ENCODE peak calls at places on chromosomes 7 and 10, in six cellular contexts. One of them, this sample, is unnamed.

GRCh38 chr7:22587322-22587721 is 87.3 kb upstream of the STEAP1B start:
- DNase-seq in SK-N-SH: no peak
- DNase-seq in stomach: no peak
- DNase-seq in transverse colon: no peak
- DNase-seq in suprapubic skin: no peak
- DNase-seq in K562: no peak
- DNase-seq in this sample: no peak

GRCh38 chr10:1362589-1363465 is 306.6 kb downstream of the WDR37 start:
- DNase-seq in SK-N-SH: no peak
- DNase-seq in stomach: no peak
- DNase-seq in transverse colon: no peak
- DNase-seq in suprapubic skin: peak; percentile 75
- DNase-seq in K562: no peak
- DNase-seq in this sample: no peak

GRCh38 chr7:128231021-128231420 is 10.1 kb upstream of the LEP start:
- DNase-seq in SK-N-SH: no peak
- DNase-seq in stomach: no peak
- DNase-seq in transverse colon: no peak
- DNase-seq in suprapubic skin: no peak
- DNase-seq in K562: no peak
- DNase-seq in this sample: no peak

GRCh38 chr7:40470111-40470736 is 335.4 kb downstream of the SUGCT start:
- DNase-seq in SK-N-SH: no peak
- DNase-seq in stomach: no peak
- DNase-seq in transverse colon: no peak
- DNase-seq in suprapubic skin: no peak
- DNase-seq in K562: no peak
- DNase-seq in this sample: no peak

GRCh38 chr7:79553811-79554555 is 100.5 kb upstream of the MAGI2 start:
- DNase-seq in SK-N-SH: no peak
- DNase-seq in stomach: no peak
- DNase-seq in transverse colon: no peak
- DNase-seq in suprapubic skin: no peak
- DNase-seq in K562: no peak
- DNase-seq in this sample: no peak

GRCh38 chr7:108363659-108364058 is 92.6 kb downstream of the NRCAM start:
- DNase-seq in SK-N-SH: no peak
- DNase-seq in stomach: no peak
- DNase-seq in transverse colon: no peak
- DNase-seq in suprapubic skin: no peak
- DNase-seq in K562: no peak
- DNase-seq in this sample: no peak

GRCh38 chr10:35573786-35574185 is 31.4 kb upstream of the GJD4 start:
- DNase-seq in SK-N-SH: no peak
- DNase-seq in stomach: no peak
- DNase-seq in transverse colon: no peak
- DNase-seq in suprapubic skin: no peak
- DNase-seq in K562: no peak
- DNase-seq in this sample: no peak

GRCh38 chr10:78328592-78329404 is 295.1 kb downstream of the RPS24 start:
- DNase-seq in SK-N-SH: no peak
- DNase-seq in stomach: no peak
- DNase-seq in transverse colon: no peak
- DNase-seq in suprapubic skin: no peak
- DNase-seq in K562: no peak
- DNase-seq in this sample: no peak

GRCh38 chr7:139242741-139243281 is 11.8 kb downstream of the UBN2 start:
- DNase-seq in SK-N-SH: no peak
- DNase-seq in stomach: no peak
- DNase-seq in transverse colon: no peak
- DNase-seq in suprapubic skin: no peak
- DNase-seq in K562: peak; percentile 54
- DNase-seq in this sample: no peak

GRCh38 chr7:37031571-37032257 is 307.4 kb upstream of the AOAH start:
- DNase-seq in SK-N-SH: no peak
- DNase-seq in stomach: peak; percentile 66
- DNase-seq in transverse colon: peak; percentile 54
- DNase-seq in suprapubic skin: peak; percentile 83
- DNase-seq in K562: peak; percentile 64
- DNase-seq in this sample: peak; percentile 91

DNA sequence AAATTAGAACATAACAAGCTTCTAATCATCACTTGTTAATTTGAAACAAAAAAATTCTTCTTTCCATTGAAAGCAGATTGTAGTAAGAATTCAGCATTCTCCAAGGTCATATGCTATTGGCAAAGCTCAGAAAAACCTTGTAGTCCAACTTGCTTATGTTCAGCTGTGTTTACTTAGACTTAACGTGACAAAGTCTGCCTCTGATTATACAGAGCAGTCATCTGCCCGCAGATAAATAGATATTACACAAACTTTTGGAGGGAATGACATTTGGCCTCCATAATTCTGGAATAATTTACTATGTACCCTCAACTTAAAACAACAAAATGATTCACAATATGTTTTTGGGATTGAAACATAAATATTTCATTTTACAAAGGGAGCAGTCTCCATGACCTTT is 45.8 kb downstream of the MKX start:
- DNase-seq in SK-N-SH: no peak
- DNase-seq in stomach: no peak
- DNase-seq in transverse colon: no peak
- DNase-seq in suprapubic skin: no peak
- DNase-seq in K562: no peak
- DNase-seq in this sample: no peak
- H3K4me1 ChIP-seq in SK-N-SH: no peaks in the 10 kb centered on the region
- H3K4me1 ChIP-seq in stomach: peaks cover 8% of the 10 kb centered on the region
- H3K4me1 ChIP-seq in transverse colon: peaks cover 3% of the 10 kb centered on the region
- H3K4me1 ChIP-seq in suprapubic skin: no peaks in the 10 kb centered on the region
- H3K4me1 ChIP-seq in K562: no peaks in the 10 kb centered on the region
- H3K4me1 ChIP-seq in this sample: no peaks in the 10 kb centered on the region

GRCh38 chr7:131052285-131052942 is 275.3 kb upstream of the MKLN1 start:
- DNase-seq in SK-N-SH: no peak
- DNase-seq in stomach: no peak
- DNase-seq in transverse colon: no peak
- DNase-seq in suprapubic skin: no peak
- DNase-seq in K562: no peak
- DNase-seq in this sample: no peak

GRCh38 chr7:131057524-131058065 is 270.1 kb upstream of the MKLN1 start:
- DNase-seq in SK-N-SH: no peak
- DNase-seq in stomach: no peak
- DNase-seq in transverse colon: no peak
- DNase-seq in suprapubic skin: no peak
- DNase-seq in K562: no peak
- DNase-seq in this sample: no peak

GRCh38 chr7:131061158-131061557 is 266.5 kb upstream of the MKLN1 start:
- DNase-seq in SK-N-SH: no peak
- DNase-seq in stomach: no peak
- DNase-seq in transverse colon: no peak
- DNase-seq in suprapubic skin: no peak
- DNase-seq in K562: no peak
- DNase-seq in this sample: no peak

GRCh38 chr7:131056007-131056406 is 271.7 kb upstream of the MKLN1 start:
- DNase-seq in SK-N-SH: no peak
- DNase-seq in stomach: no peak
- DNase-seq in transverse colon: no peak
- DNase-seq in suprapubic skin: no peak
- DNase-seq in K562: no peak
- DNase-seq in this sample: no peak

DNA sequence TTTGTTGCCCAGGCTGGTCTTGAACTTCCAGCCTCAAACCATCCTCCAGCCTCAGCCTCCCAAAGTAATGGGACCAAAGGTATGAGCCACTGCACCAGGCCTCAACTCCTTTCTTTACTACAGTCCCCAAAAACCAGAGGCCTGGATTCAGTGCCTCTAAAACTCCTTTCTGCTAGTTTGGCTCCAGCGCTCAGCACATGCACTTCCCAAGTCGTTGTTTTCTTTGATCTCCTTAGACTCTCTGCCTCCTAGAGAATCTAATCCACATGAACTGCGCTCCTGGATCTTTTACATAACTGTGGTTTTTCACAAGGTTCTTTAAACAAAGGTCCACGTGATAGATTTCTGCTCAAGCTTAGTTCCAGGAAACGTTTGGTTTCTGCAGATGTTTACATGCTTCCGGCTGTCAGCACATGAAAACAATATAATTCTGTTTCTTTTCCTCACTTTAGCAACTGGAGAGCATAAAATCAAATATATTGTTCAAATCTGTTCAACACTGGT is 270.6 kb upstream of the MKLN1 start:
- DNase-seq in SK-N-SH: no peak
- DNase-seq in stomach: no peak
- DNase-seq in transverse colon: no peak
- DNase-seq in suprapubic skin: no peak
- DNase-seq in K562: peak; percentile 41
- DNase-seq in this sample: no peak
- TF ChIP-seq EP300 in SK-N-SH: no peak
- TF ChIP-seq EP300 in stomach: no peak
- TF ChIP-seq EP300 in transverse colon: peak; percentile 47
- TF ChIP-seq EP300 in suprapubic skin: no peak
- TF ChIP-seq EP300 in K562: no peak
- TF ChIP-seq EP300 in this sample: peak; percentile 68

GRCh38 chr7:150739045-150739432 is 1.8 kb downstream of the GIMAP5 start:
- DNase-seq in SK-N-SH: no peak
- DNase-seq in stomach: no peak
- DNase-seq in transverse colon: no peak
- DNase-seq in suprapubic skin: no peak
- DNase-seq in K562: no peak
- DNase-seq in this sample: no peak

GRCh38 chr7:150738092-150739044 is 1.1 kb downstream of the GIMAP5 start:
- DNase-seq in SK-N-SH: no peak
- DNase-seq in stomach: no peak
- DNase-seq in transverse colon: no peak
- DNase-seq in suprapubic skin: no peak
- DNase-seq in K562: no peak
- DNase-seq in this sample: no peak

GRCh38 chr7:150736864-150737263 is 354 bp upstream of the GIMAP5 start:
- DNase-seq in SK-N-SH: no peak
- DNase-seq in stomach: no peak
- DNase-seq in transverse colon: no peak
- DNase-seq in suprapubic skin: no peak
- DNase-seq in K562: no peak
- DNase-seq in this sample: no peak

GRCh38 chr7:150735596-150736358 is 1.4 kb upstream of the GIMAP5 start:
- DNase-seq in SK-N-SH: no peak
- DNase-seq in stomach: no peak
- DNase-seq in transverse colon: no peak
- DNase-seq in suprapubic skin: no peak
- DNase-seq in K562: no peak
- DNase-seq in this sample: no peak

DNA sequence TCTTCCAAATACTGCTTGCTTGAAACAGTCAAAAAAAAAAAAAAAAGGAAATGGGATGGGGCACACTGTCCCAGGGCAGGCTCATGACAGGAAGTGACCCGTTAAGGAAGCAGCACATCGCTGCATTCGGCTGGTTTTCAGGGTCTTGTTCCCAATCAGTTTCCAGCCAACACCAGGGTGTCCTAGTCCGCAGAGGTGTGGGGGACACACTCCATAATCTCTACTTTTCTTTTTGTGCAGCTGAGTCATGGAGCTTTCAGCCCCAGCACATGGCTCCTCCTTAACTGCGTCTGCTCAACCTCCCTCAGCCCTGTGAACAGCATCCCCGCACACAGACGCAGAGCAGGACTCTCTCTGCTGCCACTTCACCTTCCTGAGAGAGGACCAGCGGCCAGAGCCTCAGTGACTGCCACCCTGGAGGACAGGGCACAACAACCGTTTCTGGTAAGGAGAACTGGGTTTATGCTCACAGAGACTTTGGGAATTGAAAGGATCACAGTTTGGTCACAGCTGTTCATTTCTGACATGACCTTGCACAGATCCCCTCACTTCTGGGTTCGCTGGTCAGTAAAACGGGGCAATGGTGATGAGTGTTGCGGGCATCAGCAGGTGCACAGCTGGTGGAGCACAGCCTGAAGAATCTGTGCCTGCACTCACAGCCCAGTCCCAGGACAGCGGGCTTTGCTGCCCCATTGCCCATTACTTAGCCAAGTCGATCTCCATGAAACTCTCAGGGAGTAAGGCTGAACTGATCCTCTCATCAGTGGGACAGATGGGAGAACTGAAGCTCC is at the start of gene GIMAP5:
- DNase-seq in SK-N-SH: no peak
- DNase-seq in stomach: no peak
- DNase-seq in transverse colon: no peak
- DNase-seq in suprapubic skin: no peak
- DNase-seq in K562: no peak
- DNase-seq in this sample: no peak
- TF ChIP-seq POLR2AphosphoS5 in SK-N-SH: no peak
- TF ChIP-seq POLR2AphosphoS5 in stomach: peak; percentile 41
- TF ChIP-seq POLR2AphosphoS5 in transverse colon: no peak
- TF ChIP-seq POLR2AphosphoS5 in suprapubic skin: peak; percentile 29
- TF ChIP-seq POLR2AphosphoS5 in K562: no peak
- TF ChIP-seq POLR2AphosphoS5 in this sample: no peak

GRCh38 chr7:1850976-1851571 is 181.0 kb downstream of the ELFN1 start:
- DNase-seq in SK-N-SH: no peak
- DNase-seq in stomach: no peak
- DNase-seq in transverse colon: no peak
- DNase-seq in suprapubic skin: peak; percentile 75
- DNase-seq in K562: no peak
- DNase-seq in this sample: peak; percentile 56

GRCh38 chr7:1853619-1854520 is 183.8 kb downstream of the ELFN1 start:
- DNase-seq in SK-N-SH: no peak
- DNase-seq in stomach: no peak
- DNase-seq in transverse colon: peak; percentile 5
- DNase-seq in suprapubic skin: peak; percentile 72
- DNase-seq in K562: peak; percentile 84
- DNase-seq in this sample: peak; percentile 50

GRCh38 chr7:1850111-1850975 is 180.3 kb downstream of the ELFN1 start:
- DNase-seq in SK-N-SH: no peak
- DNase-seq in stomach: no peak
- DNase-seq in transverse colon: no peak
- DNase-seq in suprapubic skin: no peak
- DNase-seq in K562: no peak
- DNase-seq in this sample: peak; percentile 58

GRCh38 chr7:1852781-1853618 is 182.9 kb downstream of the ELFN1 start:
- DNase-seq in SK-N-SH: no peak
- DNase-seq in stomach: no peak
- DNase-seq in transverse colon: no peak
- DNase-seq in suprapubic skin: peak; percentile 72
- DNase-seq in K562: no peak
- DNase-seq in this sample: peak; percentile 51

DNA sequence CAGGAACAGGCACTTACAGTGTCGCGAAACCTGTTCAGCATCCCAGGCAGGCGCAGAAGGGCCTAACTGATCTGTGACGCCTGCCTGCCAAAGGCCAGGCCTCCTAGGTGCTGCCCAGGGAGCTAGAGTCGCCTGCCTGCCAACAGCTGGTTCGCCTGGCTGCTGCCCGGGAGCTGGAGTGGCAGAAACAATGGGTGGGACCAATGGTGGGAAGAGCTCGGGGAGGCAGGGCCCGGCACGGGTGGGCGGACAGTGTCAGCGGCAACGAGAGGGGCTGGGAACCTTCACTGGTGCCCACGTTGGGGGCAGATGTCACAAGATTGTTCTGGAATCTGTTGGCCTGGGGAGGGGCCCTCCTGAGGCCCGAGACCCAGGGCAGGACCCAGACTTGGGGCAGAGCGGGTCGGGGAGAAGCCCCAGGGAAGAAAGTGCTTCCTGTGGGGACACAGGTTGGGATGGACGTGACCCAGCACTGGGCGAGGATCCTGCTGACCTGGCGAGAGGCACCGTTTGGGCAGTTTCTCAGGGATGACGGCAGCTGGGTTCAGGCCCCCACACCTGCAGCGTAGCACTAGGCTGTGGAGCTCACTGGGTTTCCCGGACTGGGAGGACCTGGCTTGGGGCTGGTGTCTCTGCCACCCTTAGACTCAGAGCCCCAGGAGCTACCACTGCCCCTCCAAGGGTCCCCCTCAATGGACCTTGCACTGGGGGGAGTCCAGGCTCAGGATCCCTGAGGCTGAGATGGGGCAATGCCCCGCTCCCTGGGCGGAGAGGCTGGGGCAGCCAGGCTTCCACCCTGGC is 181.9 kb downstream of the ELFN1 start:
- DNase-seq in SK-N-SH: no peak
- DNase-seq in stomach: peak; percentile 72
- DNase-seq in transverse colon: no peak
- DNase-seq in suprapubic skin: peak; percentile 72
- DNase-seq in K562: no peak
- DNase-seq in this sample: peak; percentile 55
- H3K4me1 ChIP-seq in SK-N-SH: no peaks in the 10 kb centered on the region
- H3K4me1 ChIP-seq in stomach: no peaks in the 10 kb centered on the region
- H3K4me1 ChIP-seq in transverse colon: no peaks in the 10 kb centered on the region
- H3K4me1 ChIP-seq in suprapubic skin: no peaks in the 10 kb centered on the region
- H3K4me1 ChIP-seq in K562: peaks cover 30% of the 10 kb centered on the region
- H3K4me1 ChIP-seq in this sample: no peaks in the 10 kb centered on the region